ENCODE peak calls at places on chromosomes 3 and 15, in ten cellular contexts. P, L, S, E, O, V, Z, M, B and A are unnamed samples.
A peak's percentile ranks its signal among the peaks of the same experiment; 100 is the strongest.

GRCh38 chr15:88302373-88302772 is 45.8 kb upstream of the NTRK3 start:
- DNase-seq in M (no peak), O (no peak), Z (no peak), L (no peak), S (no peak), P (no peak), E (no peak), B (no peak), V (no peak), A (no peak)

GRCh38 chr3:175378348-175378747 is 519.2 kb downstream of the NAALADL2 start:
- DNase-seq in L (peak; percentile 39), E (no peak), M (no peak), P (no peak), S (no peak), O (no peak), V (no peak), B (no peak), Z (no peak), A (no peak)

GRCh38 chr3:79820089-79820488 is 52.3 kb upstream of the ROBO1 start:
- DNase-seq in O (no peak), P (no peak), M (no peak), V (no peak), E (no peak), Z (no peak), L (no peak), S (no peak), B (no peak), A (no peak)

GRCh38 chr3:69092030-69092513 is 7.3 kb downstream of the ARL6IP5 start:
- DNase-seq in P (no peak), E (no peak), B (no peak), L (no peak), Z (peak; percentile 46), M (no peak), S (no peak), V (no peak), O (no peak), A (no peak)

GRCh38 chr15:42800731-42801474 is 64.0 kb upstream of the CDAN1 start:
- DNase-seq in S (peak; percentile 11), V (peak; percentile 3), L (no peak), O (no peak), M (peak; percentile 65), Z (peak; percentile 34), E (no peak), B (no peak), P (no peak), A (no peak)

GRCh38 chr3:81443948-81444347 is 317.5 kb downstream of the GBE1 start:
- DNase-seq in E (no peak), M (no peak), V (no peak), O (no peak), L (no peak), P (no peak), B (no peak), Z (no peak), S (no peak), A (no peak)

GRCh38 chr3:11185564-11186317 is 31.4 kb downstream of the HRH1 start:
- DNase-seq in P (peak; percentile 90), L (no peak), B (peak; percentile 85), E (peak; percentile 55), Z (no peak), S (no peak), V (no peak), O (peak; percentile 82), M (no peak), A (peak; percentile 78)

GRCh38 chr3:159635047-159635641 is 353.5 kb upstream of the IL12A start:
- DNase-seq in V (no peak), S (no peak), B (no peak), L (no peak), M (no peak), E (no peak), Z (no peak), P (no peak), O (no peak), A (no peak)

GRCh38 chr3:143600762-143601161 is 247.5 kb downstream of the SLC9A9 start:
- DNase-seq in L (no peak), O (no peak), V (no peak), P (no peak), M (peak; percentile 4), B (no peak), S (no peak), Z (no peak), E (no peak), A (no peak)

GRCh38 chr3:47000922-47001730 is 21.7 kb downstream of the NBEAL2 start:
- DNase-seq in E (no peak), V (no peak), M (no peak), B (no peak), L (no peak), P (no peak), O (peak; percentile 39), Z (no peak), S (no peak), A (no peak)

GRCh38 chr15:65818927-65819562 is 27.0 kb upstream of the DENND4A start:
- DNase-seq in M (no peak), L (peak; percentile 78), B (no peak), E (no peak), P (no peak), S (no peak), O (no peak), Z (no peak), V (no peak), A (no peak)

GRCh38 chr3:187775549-187775948 is 30.3 kb upstream of the BCL6 start:
- DNase-seq in S (no peak), M (no peak), V (no peak), Z (no peak), P (no peak), O (no peak), E (no peak), L (no peak), B (no peak), A (no peak)

GRCh38 chr3:14804835-14805780 is 13.7 kb upstream of the FGD5 start:
- DNase-seq in S (no peak), O (no peak), E (no peak), V (no peak), Z (no peak), L (no peak), B (no peak), M (no peak), P (no peak), A (no peak)

GRCh38 chr3:149603126-149604074 is 54.4 kb downstream of the WWTR1 start:
- DNase-seq in Z (no peak), O (no peak), M (no peak), S (no peak), V (no peak), B (no peak), E (no peak), L (no peak), P (no peak), A (no peak)
- H3K4me1 ChIP-seq in Z (peaks cover 25% of the 10 kb centered on the region), O (peaks cover 36% of the 10 kb centered on the region), M (peaks cover 28% of the 10 kb centered on the region), S (no peaks in the 10 kb centered on the region), V (no peaks in the 10 kb centered on the region), B (peaks cover 13% of the 10 kb centered on the region), E (no peaks in the 10 kb centered on the region), L (peaks cover 28% of the 10 kb centered on the region), P (peaks cover 6% of the 10 kb centered on the region), A (no peaks in the 10 kb centered on the region)

GRCh38 chr15:89885611-89886010 is 8.2 kb downstream of the AP3S2 start:
- DNase-seq in B (no peak), E (no peak), Z (no peak), L (no peak), S (no peak), M (no peak), V (no peak), P (no peak), O (no peak), A (no peak)
- H3K36me3 ChIP-seq in B (peaks cover 19% of the 10 kb centered on the region), E (no peaks in the 10 kb centered on the region), Z (peaks cover 6% of the 10 kb centered on the region), L (peaks cover 11% of the 10 kb centered on the region), S (peaks cover 24% of the 10 kb centered on the region), M (peaks cover 10% of the 10 kb centered on the region), V (peaks cover 61% of the 10 kb centered on the region), P (no peaks in the 10 kb centered on the region), O (peaks cover 81% of the 10 kb centered on the region), A (no peaks in the 10 kb centered on the region)

DNA sequence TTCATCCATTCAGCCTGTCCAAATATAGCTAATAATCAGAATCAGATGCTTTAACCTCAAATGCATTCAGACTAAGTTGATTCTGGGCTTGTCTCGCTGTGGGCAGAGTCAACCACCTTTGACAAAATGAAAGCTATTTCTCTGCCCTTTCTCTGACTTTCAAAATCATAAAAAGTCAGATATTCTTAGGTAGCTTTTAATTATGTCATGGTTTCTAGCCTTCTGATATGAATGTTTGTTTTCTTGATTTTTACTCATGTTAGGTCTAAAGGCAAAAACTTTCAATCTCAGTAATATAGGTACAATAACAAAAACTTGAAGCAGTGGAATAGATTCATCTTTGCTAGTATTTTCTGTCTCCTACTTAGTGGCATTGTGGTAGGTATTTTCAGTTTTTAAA is 25.3 kb upstream of the C15orf61 start:
- DNase-seq in B (no peak), S (no peak), Z (no peak), V (no peak), E (no peak), M (no peak), O (no peak), L (no peak), P (no peak), A (no peak)
- H3K4me1 ChIP-seq in B (no peaks in the 10 kb centered on the region), S (no peaks in the 10 kb centered on the region), Z (no peaks in the 10 kb centered on the region), V (no peaks in the 10 kb centered on the region), E (no peaks in the 10 kb centered on the region), M (peaks cover 10% of the 10 kb centered on the region), O (no peaks in the 10 kb centered on the region), L (peaks cover 3% of the 10 kb centered on the region), P (no peaks in the 10 kb centered on the region), A (no peaks in the 10 kb centered on the region)

GRCh38 chr15:38638841-38639240 is 74.2 kb upstream of the RASGRP1 start:
- DNase-seq in O (no peak), Z (no peak), L (no peak), V (no peak), P (no peak), M (no peak), S (no peak), E (no peak), B (no peak), A (no peak)

GRCh38 chr15:38636597-38636996 is 72.0 kb upstream of the RASGRP1 start:
- DNase-seq in Z (no peak), B (no peak), M (no peak), L (no peak), S (no peak), V (no peak), O (no peak), E (no peak), P (no peak), A (no peak)

GRCh38 chr15:38631126-38632075 is 66.8 kb upstream of the RASGRP1 start:
- DNase-seq in P (no peak), Z (no peak), V (no peak), S (no peak), L (no peak), M (no peak), O (no peak), B (no peak), E (no peak), A (no peak)

DNA sequence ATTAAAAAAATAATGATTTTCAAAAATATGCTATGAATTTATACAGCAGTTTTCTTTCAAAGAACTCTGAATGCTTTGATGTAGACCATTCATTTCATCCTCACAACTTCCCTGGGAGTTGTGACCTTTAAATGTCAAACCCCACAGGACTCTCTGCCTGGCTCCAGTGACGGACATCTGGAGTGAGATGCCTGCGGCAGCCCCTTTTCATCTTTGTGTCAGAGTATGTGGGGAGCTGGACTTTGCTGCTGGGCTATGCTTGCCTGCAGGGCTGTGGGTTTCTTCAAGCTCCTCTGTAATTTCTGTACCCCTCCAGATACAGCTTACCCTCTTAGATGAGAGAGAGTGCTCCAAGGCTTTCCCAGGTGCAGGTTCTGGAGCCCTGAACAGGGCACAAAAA is 70.6 kb upstream of the RASGRP1 start:
- DNase-seq in S (no peak), L (no peak), B (no peak), E (no peak), O (no peak), V (no peak), Z (no peak), M (no peak), P (no peak), A (no peak)
- H3K36me3 ChIP-seq in S (no peaks in the 10 kb centered on the region), L (no peaks in the 10 kb centered on the region), B (no peaks in the 10 kb centered on the region), E (no peaks in the 10 kb centered on the region), O (no peaks in the 10 kb centered on the region), V (no peaks in the 10 kb centered on the region), Z (no peaks in the 10 kb centered on the region), M (no peaks in the 10 kb centered on the region), P (no peaks in the 10 kb centered on the region), A (no peaks in the 10 kb centered on the region)

GRCh38 chr3:127819086-127819485 is 3.2 kb downstream of the MGLL start:
- DNase-seq in B (no peak), P (no peak), E (no peak), V (no peak), O (no peak), M (no peak), S (no peak), L (no peak), Z (no peak), A (no peak)
- H3K4me1 ChIP-seq in B (no peaks in the 10 kb centered on the region), P (peaks cover 9% of the 10 kb centered on the region), E (peaks cover 9% of the 10 kb centered on the region), V (peaks cover 10% of the 10 kb centered on the region), O (peaks cover 72% of the 10 kb centered on the region), M (peaks cover 34% of the 10 kb centered on the region), S (no peaks in the 10 kb centered on the region), L (peaks cover 7% of the 10 kb centered on the region), Z (no peaks in the 10 kb centered on the region), A (peaks cover 7% of the 10 kb centered on the region)